ENCODE peak calls at places on chromosomes 2 and 18, in seven cellular contexts. J is heart left ventricle; P is AG10803; D is GM04504; Z is HAP-1; V is C1 segment of cervical spinal cord; G is stimulated activated CD4-positive, alpha-beta T cell treated with anti-CD3 and anti-CD28 coated beads, Interleukin-1b, Interleukin-23, amount 100 ng/mL, for 24 hours. F is an unnamed sample.

GRCh38 chr2:146365041-146365440 is 1479.8 kb upstream of the ACVR2A start:
- DNase-seq in J (no peak), V (no peak), P (no peak), Z (no peak), G (no peak), D (no peak), F (no peak)

GRCh38 chr2:176518823-176519222 is 249.6 kb downstream of the MTX2 start:
- DNase-seq in Z (no peak), J (peak; percentile 62), D (no peak), G (no peak), P (no peak), V (no peak), F (no peak)

GRCh38 chr18:22106536-22107292 is 62.7 kb upstream of the GATA6 start:
- DNase-seq in P (no peak), J (no peak), G (no peak), Z (no peak), D (no peak), V (no peak), F (no peak)

GRCh38 chr18:22385718-22386117 is 32.0 kb downstream of the CTAGE1 start:
- DNase-seq in G (no peak), Z (no peak), V (no peak), P (peak; percentile 95), D (peak; percentile 64), J (no peak), F (no peak)

GRCh38 chr18:58135806-58136331 is 91.8 kb downstream of the NEDD4L start:
- DNase-seq in V (peak; percentile 46), J (no peak), G (peak; percentile 16), P (peak; percentile 68), D (peak; percentile 30), Z (peak; percentile 81), F (peak; percentile 11)

GRCh38 chr2:157032019-157032418 is 225.5 kb upstream of the GALNT5 start:
- DNase-seq in V (no peak), P (peak; percentile 88), J (no peak), G (no peak), D (peak; percentile 75), Z (no peak), F (no peak)

GRCh38 chr2:212939777-212940531 is 211.5 kb downstream of the IKZF2 start:
- DNase-seq in P (no peak), D (no peak), Z (no peak), J (no peak), G (no peak), V (no peak), F (no peak)

GRCh38 chr2:183105402-183106134 is 18.7 kb upstream of the NUP35 start:
- DNase-seq in V (no peak), P (peak; percentile 10), D (peak; percentile 14), J (no peak), Z (no peak), G (no peak), F (no peak)

GRCh38 chr2:99818842-99819241 is 323.5 kb downstream of the AFF3 start:
- DNase-seq in G (no peak), Z (no peak), D (no peak), J (no peak), V (no peak), P (no peak), F (no peak)

GRCh38 chr2:48131503-48132293 is 225.4 kb upstream of the FBXO11 start:
- DNase-seq in V (no peak), Z (no peak), D (peak; percentile 57), P (peak; percentile 74), G (no peak), J (no peak), F (peak; percentile 46)

GRCh38 chr2:47217277-47217676 is 62.2 kb upstream of the STPG4 start:
- DNase-seq in J (no peak), Z (no peak), D (no peak), P (no peak), V (no peak), G (no peak), F (no peak)

GRCh38 chr2:10028988-10029874 is 14.1 kb upstream of the KLF11 start:
- DNase-seq in D (no peak), G (no peak), J (peak; percentile 85), V (no peak), P (no peak), Z (peak; percentile 78), F (peak; percentile 47)

GRCh38 chr2:75053484-75054112 is 95.2 kb downstream of the POLE4 start:
- DNase-seq in G (no peak), J (peak; percentile 35), P (no peak), Z (peak; percentile 73), V (no peak), D (no peak), F (peak; percentile 1)

GRCh38 chr18:31482051-31482450 is 15.9 kb upstream of the DSG2 start:
- DNase-seq in J (no peak), P (no peak), V (no peak), D (no peak), G (no peak), Z (no peak), F (no peak)

GRCh38 chr2:2292381-2292780 is 38.7 kb downstream of the MYT1L start:
- DNase-seq in J (no peak), P (no peak), Z (no peak), V (no peak), D (no peak), G (no peak), F (no peak)